ENCODE peak calls at places on chromosomes 11 and 22, in six cellular contexts. One of them, this sample, is unnamed. For H3K4me1, the result is how much of the 10 kb centered on the place peaks cover.

GRCh38 chr11:129643031-129643721 is 172.5 kb upstream of the TMEM45B start:
- DNase-seq in mesendoderm: no peak
- DNase-seq in pancreas: no peak
- DNase-seq in H9: no peak
- DNase-seq in Caco-2: no peak
- DNase-seq in body of pancreas: no peak
- DNase-seq in this sample: peak

GRCh38 chr11:125261471-125262087 is 97.0 kb downstream of the PKNOX2 start:
- DNase-seq in H9: no peak
- DNase-seq in pancreas: no peak
- DNase-seq in Caco-2: no peak
- DNase-seq in mesendoderm: peak
- DNase-seq in body of pancreas: no peak
- DNase-seq in this sample: no peak

GRCh38 chr11:62806611-62807121 is 1.4 kb upstream of the NXF1 start:
- DNase-seq in pancreas: no peak
- DNase-seq in H9: no peak
- DNase-seq in body of pancreas: peak
- DNase-seq in mesendoderm: peak
- DNase-seq in Caco-2: no peak
- DNase-seq in this sample: no peak

GRCh38 chr11:118283756-118284350 is 19.8 kb upstream of the MPZL2 start:
- DNase-seq in Caco-2: no peak
- DNase-seq in H9: no peak
- DNase-seq in pancreas: no peak
- DNase-seq in body of pancreas: no peak
- DNase-seq in mesendoderm: no peak
- DNase-seq in this sample: no peak

GRCh38 chr11:57001674-57002401 is 13.1 kb downstream of the OR5AK2 start:
- DNase-seq in Caco-2: no peak
- DNase-seq in mesendoderm: peak
- DNase-seq in body of pancreas: no peak
- DNase-seq in H9: no peak
- DNase-seq in pancreas: no peak
- DNase-seq in this sample: peak

GRCh38 chr11:64165482-64165841 is 451 bp downstream of the MACROD1 start:
- DNase-seq in H9: no peak
- DNase-seq in pancreas: peak
- DNase-seq in Caco-2: no peak
- DNase-seq in mesendoderm: no peak
- DNase-seq in body of pancreas: no peak
- DNase-seq in this sample: peak

GRCh38 chr11:115941481-115941993 is 437.3 kb upstream of the CADM1 start:
- DNase-seq in pancreas: no peak
- DNase-seq in Caco-2: no peak
- DNase-seq in H9: no peak
- DNase-seq in mesendoderm: no peak
- DNase-seq in body of pancreas: peak
- DNase-seq in this sample: no peak

GRCh38 chr22:44057411-44057987 is 33.4 kb downstream of the PARVB start:
- DNase-seq in body of pancreas: peak
- DNase-seq in Caco-2: no peak
- DNase-seq in mesendoderm: no peak
- DNase-seq in H9: no peak
- DNase-seq in pancreas: no peak
- DNase-seq in this sample: no peak

GRCh38 chr11:86784247-86784681 is 16.1 kb upstream of the PRSS23 start:
- DNase-seq in body of pancreas: no peak
- DNase-seq in Caco-2: no peak
- DNase-seq in H9: no peak
- DNase-seq in mesendoderm: no peak
- DNase-seq in pancreas: no peak
- DNase-seq in this sample: no peak

GRCh38 chr11:65215441-65216076 is 33.8 kb downstream of the CAPN1 start:
- DNase-seq in H9: no peak
- DNase-seq in Caco-2: no peak
- DNase-seq in mesendoderm: peak
- DNase-seq in body of pancreas: no peak
- DNase-seq in pancreas: no peak
- DNase-seq in this sample: peak

GRCh38 chr22:49372530-49373288 is 455.0 kb downstream of the BRD1 start:
- DNase-seq in Caco-2: no peak
- DNase-seq in mesendoderm: peak
- DNase-seq in body of pancreas: no peak
- DNase-seq in pancreas: no peak
- DNase-seq in H9: peak
- DNase-seq in this sample: peak

GRCh38 chr11:61787928-61788491 is 4.4 kb downstream of the TMEM258 start:
- DNase-seq in pancreas: no peak
- DNase-seq in H9: peak
- DNase-seq in body of pancreas: peak
- DNase-seq in Caco-2: peak
- DNase-seq in mesendoderm: peak
- DNase-seq in this sample: peak

GRCh38 chr11:118900535-118901384 is 17.1 kb downstream of the CXCR5 start:
- DNase-seq in pancreas: peak
- DNase-seq in body of pancreas: no peak
- DNase-seq in Caco-2: peak
- DNase-seq in H9: no peak
- DNase-seq in mesendoderm: no peak
- DNase-seq in this sample: no peak

GRCh38 chr11:202490-202889 is 4.7 kb downstream of the BET1L start:
- DNase-seq in pancreas: no peak
- DNase-seq in Caco-2: peak
- DNase-seq in mesendoderm: no peak
- DNase-seq in H9: no peak
- DNase-seq in body of pancreas: no peak
- DNase-seq in this sample: no peak

GRCh38 chr11:119975561-119976152 is 162.3 kb downstream of the TRIM29 start:
- DNase-seq in H9: peak
- DNase-seq in body of pancreas: no peak
- DNase-seq in Caco-2: no peak
- DNase-seq in mesendoderm: peak
- DNase-seq in pancreas: no peak
- DNase-seq in this sample: peak

GRCh38 chr11:114604179-114604813 is 8.7 kb upstream of the NXPE4 start:
- DNase-seq in H9: no peak
- DNase-seq in pancreas: no peak
- DNase-seq in mesendoderm: no peak
- DNase-seq in Caco-2: no peak
- DNase-seq in body of pancreas: no peak
- DNase-seq in this sample: no peak

GRCh38 chr22:35620624-35621245 is 3.6 kb upstream of the MB start:
- DNase-seq in pancreas: no peak
- DNase-seq in body of pancreas: no peak
- DNase-seq in mesendoderm: peak
- DNase-seq in Caco-2: no peak
- DNase-seq in H9: no peak
- DNase-seq in this sample: peak

GRCh38 chr11:114163231-114163631 is 103.7 kb downstream of the ZBTB16 start:
- DNase-seq in pancreas: no peak
- DNase-seq in mesendoderm: no peak
- DNase-seq in H9: no peak
- DNase-seq in Caco-2: no peak
- DNase-seq in body of pancreas: peak
- DNase-seq in this sample: no peak

GRCh38 chr22:37623075-37624016 is 14.7 kb downstream of the GGA1 start:
- DNase-seq in mesendoderm: peak
- DNase-seq in H9: peak
- DNase-seq in body of pancreas: peak
- DNase-seq in pancreas: peak
- DNase-seq in Caco-2: peak
- DNase-seq in this sample: peak

GRCh38 chr11:20110908-20111669 is 49.2 kb downstream of the DBX1 start:
- DNase-seq in H9: peak
- DNase-seq in Caco-2: peak
- DNase-seq in mesendoderm: peak
- DNase-seq in body of pancreas: peak
- DNase-seq in pancreas: peak
- DNase-seq in this sample: peak

GRCh38 chr11:84855846-84856245 is 771.3 kb downstream of the DLG2 start:
- DNase-seq in pancreas: no peak
- DNase-seq in H9: no peak
- DNase-seq in body of pancreas: no peak
- DNase-seq in Caco-2: no peak
- DNase-seq in mesendoderm: peak
- DNase-seq in this sample: no peak

GRCh38 chr11:74010306-74010981 is 1.6 kb upstream of the UCP3 start:
- DNase-seq in body of pancreas: no peak
- DNase-seq in mesendoderm: peak
- DNase-seq in Caco-2: peak
- DNase-seq in pancreas: no peak
- DNase-seq in H9: no peak
- DNase-seq in this sample: no peak
- H3K4me1 ChIP-seq in body of pancreas: under half
- H3K4me1 ChIP-seq in mesendoderm: under half
- H3K4me1 ChIP-seq in Caco-2: under half
- H3K4me1 ChIP-seq in pancreas: under half
- H3K4me1 ChIP-seq in H9: under half
- H3K4me1 ChIP-seq in this sample: under half

DNA sequence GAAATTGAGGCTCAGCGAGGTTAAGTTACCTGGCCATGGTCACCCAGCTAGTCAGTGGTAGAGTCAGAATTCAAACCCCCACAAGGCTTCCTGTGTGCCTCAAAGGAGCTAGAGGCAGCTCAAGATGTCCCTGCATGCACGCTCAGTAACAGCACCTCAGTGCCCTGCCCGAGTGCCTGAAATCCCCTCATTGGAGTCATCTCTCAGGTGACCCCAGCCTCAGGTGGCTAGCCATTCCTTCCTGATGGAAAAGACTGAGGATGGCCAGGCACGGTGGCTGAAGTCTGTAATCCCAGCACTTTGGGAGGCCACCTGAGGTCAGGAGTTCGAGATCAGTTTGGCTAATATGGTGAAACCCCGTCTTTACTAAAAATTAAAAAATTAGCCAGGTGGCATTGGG is 36.9 kb downstream of the LIF start:
- DNase-seq in mesendoderm: no peak
- DNase-seq in Caco-2: no peak
- DNase-seq in H9: no peak
- DNase-seq in pancreas: no peak
- DNase-seq in body of pancreas: no peak
- DNase-seq in this sample: no peak
- H3K4me1 ChIP-seq in mesendoderm: under half
- H3K4me1 ChIP-seq in Caco-2: half or more
- H3K4me1 ChIP-seq in H9: under half
- H3K4me1 ChIP-seq in pancreas: under half
- H3K4me1 ChIP-seq in body of pancreas: under half
- H3K4me1 ChIP-seq in this sample: under half

DNA sequence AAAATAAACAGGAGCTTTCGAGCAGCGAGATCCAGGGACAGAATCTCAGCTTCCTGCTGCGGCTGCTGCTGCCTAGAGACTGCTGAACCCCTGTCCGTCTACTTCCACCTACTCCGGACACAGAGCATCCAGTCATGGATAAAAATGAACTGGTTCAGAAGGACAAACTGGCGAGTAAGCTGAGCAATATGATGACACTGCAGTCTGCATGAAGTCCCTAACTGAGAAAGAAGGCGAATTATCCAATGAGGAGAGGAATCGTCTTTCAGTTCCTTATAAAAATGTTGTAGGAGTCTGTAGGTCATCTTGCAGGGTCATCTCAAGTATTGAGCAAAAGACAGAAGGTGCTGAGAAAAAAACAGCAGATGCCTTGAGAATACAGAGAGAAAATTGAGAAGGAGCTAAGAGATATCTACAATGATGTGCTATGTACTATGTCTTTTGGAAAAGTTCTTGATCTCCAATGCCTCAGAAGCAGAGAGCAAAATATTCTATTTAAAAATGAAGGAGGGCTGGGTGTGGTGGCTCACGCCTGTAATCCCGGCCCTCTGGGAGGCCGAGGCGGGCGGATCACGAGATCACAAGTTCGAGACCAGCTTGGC is 11.1 kb upstream of the MS4A2 start:
- DNase-seq in Caco-2: no peak
- DNase-seq in body of pancreas: no peak
- DNase-seq in H9: no peak
- DNase-seq in pancreas: no peak
- DNase-seq in mesendoderm: no peak
- DNase-seq in this sample: no peak
- H3K4me1 ChIP-seq in Caco-2: under half
- H3K4me1 ChIP-seq in body of pancreas: under half
- H3K4me1 ChIP-seq in H9: under half
- H3K4me1 ChIP-seq in pancreas: under half
- H3K4me1 ChIP-seq in mesendoderm: under half
- H3K4me1 ChIP-seq in this sample: under half

GRCh38 chr11:96307748-96308133 is 35.3 kb downstream of the MAML2 start:
- DNase-seq in body of pancreas: no peak
- DNase-seq in Caco-2: no peak
- DNase-seq in pancreas: no peak
- DNase-seq in H9: no peak
- DNase-seq in mesendoderm: peak
- DNase-seq in this sample: peak

GRCh38 chr11:96309643-96310017 is 33.4 kb downstream of the MAML2 start:
- DNase-seq in Caco-2: no peak
- DNase-seq in mesendoderm: no peak
- DNase-seq in H9: no peak
- DNase-seq in body of pancreas: no peak
- DNase-seq in pancreas: no peak
- DNase-seq in this sample: no peak

GRCh38 chr11:96306600-96306932 is 36.4 kb downstream of the MAML2 start:
- DNase-seq in H9: no peak
- DNase-seq in body of pancreas: no peak
- DNase-seq in Caco-2: no peak
- DNase-seq in mesendoderm: peak
- DNase-seq in pancreas: no peak
- DNase-seq in this sample: no peak

GRCh38 chr11:96309001-96309642 is 33.9 kb downstream of the MAML2 start:
- DNase-seq in Caco-2: no peak
- DNase-seq in pancreas: no peak
- DNase-seq in body of pancreas: no peak
- DNase-seq in H9: no peak
- DNase-seq in mesendoderm: peak
- DNase-seq in this sample: no peak

GRCh38 chr11:96306933-96307747 is 35.9 kb downstream of the MAML2 start:
- DNase-seq in Caco-2: no peak
- DNase-seq in body of pancreas: peak
- DNase-seq in H9: no peak
- DNase-seq in pancreas: peak
- DNase-seq in mesendoderm: peak
- DNase-seq in this sample: peak
- H3K4me1 ChIP-seq in Caco-2: under half
- H3K4me1 ChIP-seq in body of pancreas: half or more
- H3K4me1 ChIP-seq in H9: under half
- H3K4me1 ChIP-seq in pancreas: half or more
- H3K4me1 ChIP-seq in mesendoderm: under half
- H3K4me1 ChIP-seq in this sample: half or more